ENCODE peak calls at places on chromosomes 13 and 19, in eight cellular contexts. S is mammary epithelial cell, V is left ventricle myocardium inferior, P is dorsolateral prefrontal cortex, C is WERI-Rb-1, Z is right cardiac atrium, Q is substantia nigra, L is PC-9. K is an unnamed sample.

GRCh38 chr13:110125613-110126272 is 181.2 kb downstream of the COL4A1 start:
- DNase-seq in C (no peak), P (no peak), Q (no peak), S (no peak), Z (no peak), L (no peak), V (no peak), K (no peak)

GRCh38 chr13:105008606-105009005 is 1526.9 kb downstream of the EFNB2 start:
- DNase-seq in P (no peak), L (no peak), S (no peak), Q (no peak), Z (no peak), C (peak; percentile 35), V (no peak), K (no peak)

GRCh38 chr13:32001392-32001768 is 30.2 kb upstream of the FRY start:
- DNase-seq in S (peak; percentile 44), Q (no peak), V (peak; percentile 51), Z (no peak), L (peak; percentile 56), P (no peak), C (peak; percentile 42), K (no peak)

GRCh38 chr13:49404621-49405020 is 39.2 kb downstream of the CAB39L start:
- DNase-seq in Z (no peak), Q (no peak), S (no peak), L (no peak), C (no peak), V (no peak), P (no peak), K (no peak)

GRCh38 chr13:39892731-39893293 is 237.3 kb downstream of the COG6 start:
- DNase-seq in S (no peak), V (peak; percentile 33), Q (no peak), L (no peak), C (no peak), Z (peak; percentile 36), P (no peak), K (no peak)

GRCh38 chr19:1725100-1726064 is 27.9 kb upstream of the ONECUT3 start:
- DNase-seq in L (no peak), V (peak; percentile 52), P (peak; percentile 62), C (peak; percentile 83), Z (peak; percentile 60), Q (peak; percentile 75), S (peak; percentile 27), K (no peak)

GRCh38 chr13:49539313-49539712 is 43.6 kb downstream of the PHF11 start:
- DNase-seq in S (no peak), P (no peak), C (no peak), Z (no peak), V (no peak), L (no peak), Q (no peak), K (no peak)

GRCh38 chr19:57558525-57558924 is 1.1 kb downstream of the ZNF550 start:
- DNase-seq in P (no peak), S (no peak), C (peak; percentile 19), L (no peak), Z (no peak), Q (no peak), V (no peak), K (no peak)

GRCh38 chr13:110266983-110267382 is 40.0 kb downstream of the COL4A1 start:
- DNase-seq in Z (no peak), C (no peak), V (no peak), P (no peak), S (no peak), L (no peak), Q (no peak), K (no peak)

GRCh38 chr19:46787331-46788100 is 878 bp downstream of the SLC1A5 start:
- DNase-seq in L (peak; percentile 61), V (peak; percentile 65), P (no peak), S (peak; percentile 59), Q (no peak), Z (peak; percentile 81), C (peak; percentile 83), K (no peak)

GRCh38 chr19:33005440-33005839 is 33.4 kb downstream of the FAAP24 start:
- DNase-seq in L (peak; percentile 89), V (no peak), Z (no peak), C (no peak), S (no peak), P (no peak), Q (no peak), K (peak; percentile 8)

GRCh38 chr13:27487776-27488175 is 37.4 kb upstream of the MTIF3 start:
- DNase-seq in S (no peak), Z (no peak), L (no peak), V (no peak), P (no peak), Q (no peak), C (no peak), K (no peak)

GRCh38 chr13:48231948-48232347 is 1.1 kb upstream of the ITM2B start:
- DNase-seq in C (no peak), V (no peak), Z (no peak), L (no peak), Q (no peak), P (no peak), S (no peak), K (no peak)

GRCh38 chr13:39895254-39895653 is 239.8 kb downstream of the COG6 start:
- DNase-seq in L (no peak), Q (no peak), Z (no peak), P (no peak), V (no peak), C (peak; percentile 13), S (no peak), K (no peak)

GRCh38 chr13:90447735-90448103 is 899.8 kb upstream of the MIR17HG start:
- DNase-seq in C (no peak), L (peak; percentile 63), S (peak; percentile 68), V (no peak), Q (no peak), P (no peak), Z (no peak), K (peak; percentile 48)

GRCh38 chr19:39512964-39513363 is 2.0 kb upstream of the SELENOV start:
- DNase-seq in Z (no peak), V (no peak), L (no peak), Q (no peak), C (no peak), P (no peak), S (no peak), K (no peak)

GRCh38 chr19:49097453-49098288 is 12.4 kb downstream of the SNRNP70 start:
- DNase-seq in V (peak; percentile 51), L (peak; percentile 74), P (peak; percentile 77), Z (peak; percentile 54), C (peak; percentile 76), Q (peak; percentile 52), S (peak; percentile 67), K (no peak)

GRCh38 chr13:109497917-109498316 is 288.5 kb downstream of the IRS2 start:
- DNase-seq in Q (no peak), Z (no peak), C (no peak), S (no peak), L (no peak), V (no peak), P (no peak), K (no peak)

GRCh38 chr13:97695684-97696083 is 257.8 kb upstream of the IPO5 start:
- DNase-seq in S (no peak), C (peak; percentile 82), Z (no peak), P (no peak), V (no peak), L (no peak), Q (no peak), K (no peak)

GRCh38 chr13:112781881-112782361 is 92.1 kb downstream of the ATP11A start:
- DNase-seq in C (no peak), V (peak; percentile 68), Z (peak; percentile 61), S (peak; percentile 30), P (peak; percentile 73), L (no peak), Q (peak; percentile 59), K (no peak)
- H3K27ac ChIP-seq in C (no peak overlapping the region), V (peak overlapping the region; percentile 74), Z (peak overlapping the region; percentile 40), S (no peak overlapping the region), P (peak overlapping the region; percentile 56), L (no peak overlapping the region), Q (peak overlapping the region; percentile 39), K (no peak overlapping the region)

GRCh38 chr19:38183227-38183914 is 40.7 kb downstream of the DPF1 start:
- DNase-seq in S (no peak), C (peak; percentile 39), V (peak; percentile 54), Z (peak; percentile 48), Q (no peak), L (no peak), P (no peak), K (no peak)
- H3K27ac ChIP-seq in S (no peak overlapping the region), C (no peak overlapping the region), V (peak overlapping the region; percentile 75), Z (no peak overlapping the region), Q (no peak overlapping the region), L (no peak overlapping the region), P (no peak overlapping the region), K (no peak overlapping the region)

DNA sequence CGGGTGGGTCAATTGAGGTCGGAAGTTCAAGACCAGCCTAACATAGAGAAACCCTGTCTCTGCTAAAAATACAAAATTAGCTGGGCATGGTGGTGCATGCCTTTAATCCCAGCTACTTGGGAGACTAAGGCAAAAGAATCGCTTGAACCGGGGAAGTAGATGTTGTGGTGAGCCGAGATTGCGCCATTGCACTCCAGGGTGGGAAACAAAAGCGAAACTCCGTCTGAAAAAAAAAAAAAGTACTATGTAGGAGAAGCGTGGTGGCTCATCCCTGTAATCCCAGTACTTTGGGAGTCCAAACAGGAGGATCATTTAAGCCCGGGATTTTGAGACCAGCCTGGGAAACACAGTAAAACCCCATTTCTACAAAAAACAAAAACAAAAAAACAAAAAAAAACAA is 22.7 kb upstream of the ERVV-1 start:
- DNase-seq in S (no peak), C (no peak), V (no peak), Z (no peak), P (no peak), Q (no peak), L (peak; percentile 77), K (no peak)
- H3K27ac ChIP-seq in S (peak overlapping the region; percentile 44), C (no peak overlapping the region), V (no peak overlapping the region), Z (no peak overlapping the region), P (no peak overlapping the region), Q (no peak overlapping the region), L (peak overlapping the region; percentile 89), K (peak overlapping the region; percentile 47)

GRCh38 chr19:11378319-11379189 is 4.1 kb downstream of the SWSAP1 start:
- DNase-seq in C (peak; percentile 80), V (peak; percentile 44), S (peak; percentile 80), Z (peak; percentile 52), Q (peak; percentile 33), L (peak; percentile 88), P (peak; percentile 76), K (peak; percentile 63)

GRCh38 chr19:11375143-11375948 is 880 bp downstream of the SWSAP1 start:
- DNase-seq in V (peak; percentile 54), C (peak; percentile 54), P (peak; percentile 44), L (no peak), Z (peak; percentile 61), Q (peak; percentile 39), S (no peak), K (no peak)

GRCh38 chr19:11377237-11377636 is 2.8 kb downstream of the SWSAP1 start:
- DNase-seq in V (no peak), C (no peak), L (peak; percentile 69), Z (no peak), P (no peak), Q (peak; percentile 8), S (peak; percentile 87), K (no peak)

GRCh38 chr19:11379857-11380350 is 4.2 kb downstream of the EPOR start:
- DNase-seq in Z (no peak), V (no peak), P (no peak), Q (no peak), L (no peak), C (no peak), S (no peak), K (no peak)

GRCh38 chr19:11377756-11378155 is 3.3 kb downstream of the SWSAP1 start:
- DNase-seq in P (no peak), Z (no peak), Q (no peak), L (no peak), C (no peak), S (no peak), V (no peak), K (no peak)
- H3K27ac ChIP-seq in P (peak overlapping the region; percentile 19), Z (no peak overlapping the region), Q (peak overlapping the region; percentile 33), L (peak overlapping the region; percentile 37), C (no peak overlapping the region), S (no peak overlapping the region), V (no peak overlapping the region), K (peak overlapping the region; percentile 90)

K was measured in epithelial cell of prostate.